ENCODE peak calls at places on chromosomes 11 and 22, in six cellular contexts. M, S, R, V, Y and G are unnamed samples. For H3K4me1, the result is how much of the 10 kb centered on the place peaks cover.

GRCh38 chr22:19062909-19063308 is 59.3 kb downstream of the DGCR2 start:
- DNase-seq in R (no peak), Y (peak), S (no peak), M (no peak), V (peak), G (no peak)

GRCh38 chr11:38460901-38461300 is 1862.9 kb upstream of the RAG2 start:
- DNase-seq in Y (peak), R (no peak), S (no peak), V (no peak), M (peak), G (no peak)

GRCh38 chr11:65071907-65072630 is 11.8 kb downstream of the CDCA5 start:
- DNase-seq in V (no peak), Y (no peak), M (no peak), R (no peak), S (no peak), G (no peak)

GRCh38 chr11:24598636-24599035 is 101.8 kb downstream of the LUZP2 start:
- DNase-seq in M (no peak), Y (no peak), S (no peak), R (no peak), V (no peak), G (no peak)

GRCh38 chr11:123580557-123581275 is 73.7 kb downstream of the SCN3B start:
- DNase-seq in S (peak), R (peak), Y (peak), M (peak), V (peak), G (peak)

GRCh38 chr11:15327786-15328231 is 213.1 kb downstream of the INSC start:
- DNase-seq in V (no peak), S (peak), Y (no peak), M (peak), R (peak), G (peak)

GRCh38 chr11:102733232-102733875 is 8.6 kb upstream of the MMP8 start:
- DNase-seq in Y (peak), S (peak), V (peak), R (no peak), M (peak), G (peak)

GRCh38 chr11:7892751-7893356 is 38.2 kb downstream of the OR10A6 start:
- DNase-seq in S (no peak), V (no peak), M (no peak), R (no peak), Y (no peak), G (no peak)

GRCh38 chr11:4546876-4547275 is 1.9 kb downstream of the OR52M1 start:
- DNase-seq in V (no peak), Y (no peak), R (no peak), S (no peak), M (no peak), G (no peak)

GRCh38 chr22:25899566-25899965 is 157.6 kb downstream of the MYO18B start:
- DNase-seq in V (no peak), S (no peak), Y (no peak), R (no peak), M (no peak), G (no peak)

GRCh38 chr11:72446929-72447753 is 12.8 kb upstream of the CLPB start:
- DNase-seq in Y (no peak), V (no peak), R (no peak), S (no peak), M (peak), G (peak)

GRCh38 chr11:102566112-102566511 is 35.6 kb upstream of the MMP7 start:
- DNase-seq in M (no peak), R (no peak), Y (no peak), V (no peak), S (no peak), G (no peak)

GRCh38 chr11:121024989-121025388 is 1.1 kb downstream of the TBCEL start:
- DNase-seq in V (no peak), R (no peak), Y (no peak), M (no peak), S (no peak), G (no peak)

GRCh38 chr11:128573674-128574073 is 13.7 kb downstream of the ETS1 start:
- DNase-seq in Y (no peak), M (no peak), V (no peak), S (no peak), R (no peak), G (no peak)
- H3K4me1 ChIP-seq in Y (under half), M (under half), V (half or more), S (under half), R (under half), G (under half)

DNA sequence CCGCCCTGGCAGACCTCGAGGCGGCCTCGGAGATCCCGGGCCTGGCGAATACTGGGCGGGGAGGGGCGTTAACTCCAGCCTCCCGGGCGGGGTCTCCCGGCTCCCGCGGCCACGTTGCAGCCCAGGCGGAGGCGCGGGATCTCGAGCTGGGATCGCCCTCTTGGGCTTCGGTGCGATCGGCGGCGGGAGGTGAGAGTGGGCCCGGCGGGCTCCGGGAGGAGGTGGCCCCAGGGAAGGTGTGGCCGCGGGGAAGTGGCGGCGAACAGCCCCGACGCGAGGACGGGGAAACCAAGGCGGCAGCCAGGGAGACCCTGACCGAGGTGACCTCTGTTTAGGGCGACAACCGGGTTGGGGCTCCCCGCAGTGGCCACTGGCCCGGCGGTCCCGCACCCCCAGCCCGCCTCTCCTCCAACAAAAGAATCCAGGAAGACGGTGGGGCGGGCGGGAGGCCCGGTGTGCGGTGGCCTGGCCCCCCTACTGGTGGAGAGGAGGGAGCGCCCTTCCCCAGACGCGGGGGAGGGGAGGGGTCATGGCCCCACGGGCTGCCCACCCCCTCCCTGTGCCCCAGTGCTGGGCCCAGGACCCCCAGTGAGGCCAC is at the start of gene PHETA2:
- DNase-seq in M (no peak), R (peak), V (peak), Y (peak), S (peak), G (peak)
- H3K4me1 ChIP-seq in M (under half), R (under half), V (half or more), Y (under half), S (under half), G (under half)

GRCh38 chr22:29306830-29307657 is 594 bp downstream of the GAS2L1 start:
- DNase-seq in R (peak), S (peak), M (peak), Y (peak), V (peak), G (peak)
- H3K4me1 ChIP-seq in R (under half), S (half or more), M (under half), Y (half or more), V (half or more), G (half or more)

DNA sequence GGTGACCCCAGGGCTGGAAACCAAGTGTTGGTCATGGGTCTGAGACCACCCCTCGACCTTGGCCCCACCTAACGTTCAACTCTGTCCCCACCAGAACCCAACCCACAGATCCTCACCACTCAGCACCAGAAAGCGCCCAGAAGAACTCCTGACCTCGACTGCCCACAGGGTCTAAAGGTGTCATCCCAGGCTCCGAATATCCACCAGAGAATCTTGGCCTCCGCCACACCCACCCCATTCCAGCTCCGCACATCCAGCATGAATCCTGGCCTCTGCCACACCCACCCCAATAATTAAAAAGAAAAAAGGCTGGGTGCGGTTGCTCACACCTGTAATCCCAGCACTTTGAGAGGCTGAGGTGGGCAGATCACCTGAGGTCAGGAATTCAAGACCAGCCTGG is 1.3 kb downstream of the CERK start:
- DNase-seq in Y (no peak), M (no peak), R (no peak), S (peak), V (no peak), G (no peak)
- H3K4me1 ChIP-seq in Y (half or more), M (under half), R (under half), S (half or more), V (half or more), G (half or more)